ENCODE peak calls at places on chromosome 5, in five cellular contexts. One of them, this sample, is unnamed.
A peak's percentile ranks its signal among the peaks of the same experiment; 100 is the strongest.

GRCh38 chr5:16980983-16981382 is 44.9 kb upstream of the MYO10 start:
- DNase-seq in omental fat pad: no peak
- DNase-seq in astrocyte of the cerebellum: no peak
- DNase-seq in activated CD4-positive, alpha-beta T cell treated with anti-CD3 and anti-CD28 coated beads, Interleukin-2, amount 50 U/mL, for 1 hour: no peak
- DNase-seq in HCEC 1CT: no peak
- DNase-seq in this sample: no peak

GRCh38 chr5:120093178-120093577 is 370.9 kb upstream of the PRR16 start:
- DNase-seq in HCEC 1CT: peak; percentile 23
- DNase-seq in activated CD4-positive, alpha-beta T cell treated with anti-CD3 and anti-CD28 coated beads, Interleukin-2, amount 50 U/mL, for 1 hour: no peak
- DNase-seq in omental fat pad: no peak
- DNase-seq in astrocyte of the cerebellum: no peak
- DNase-seq in this sample: no peak

GRCh38 chr5:7823601-7824000 is 27.3 kb downstream of the CFAP90 start:
- DNase-seq in astrocyte of the cerebellum: no peak
- DNase-seq in omental fat pad: no peak
- DNase-seq in activated CD4-positive, alpha-beta T cell treated with anti-CD3 and anti-CD28 coated beads, Interleukin-2, amount 50 U/mL, for 1 hour: no peak
- DNase-seq in HCEC 1CT: no peak
- DNase-seq in this sample: no peak

GRCh38 chr5:105688227-105688807 is 1982.4 kb downstream of the EFNA5 start:
- DNase-seq in astrocyte of the cerebellum: no peak
- DNase-seq in activated CD4-positive, alpha-beta T cell treated with anti-CD3 and anti-CD28 coated beads, Interleukin-2, amount 50 U/mL, for 1 hour: no peak
- DNase-seq in HCEC 1CT: no peak
- DNase-seq in omental fat pad: no peak
- DNase-seq in this sample: no peak

GRCh38 chr5:38800515-38800914 is 45.3 kb upstream of the OSMR start:
- DNase-seq in HCEC 1CT: no peak
- DNase-seq in activated CD4-positive, alpha-beta T cell treated with anti-CD3 and anti-CD28 coated beads, Interleukin-2, amount 50 U/mL, for 1 hour: no peak
- DNase-seq in omental fat pad: no peak
- DNase-seq in astrocyte of the cerebellum: no peak
- DNase-seq in this sample: no peak

GRCh38 chr5:134451618-134452505 is 40.2 kb upstream of the CDKN2AIPNL start:
- DNase-seq in astrocyte of the cerebellum: peak; percentile 66
- DNase-seq in activated CD4-positive, alpha-beta T cell treated with anti-CD3 and anti-CD28 coated beads, Interleukin-2, amount 50 U/mL, for 1 hour: no peak
- DNase-seq in omental fat pad: no peak
- DNase-seq in HCEC 1CT: peak; percentile 76
- DNase-seq in this sample: peak; percentile 77

GRCh38 chr5:66171349-66172344 is 27.5 kb downstream of the SREK1 start:
- DNase-seq in activated CD4-positive, alpha-beta T cell treated with anti-CD3 and anti-CD28 coated beads, Interleukin-2, amount 50 U/mL, for 1 hour: peak; percentile 55
- DNase-seq in astrocyte of the cerebellum: peak; percentile 33
- DNase-seq in omental fat pad: no peak
- DNase-seq in HCEC 1CT: peak; percentile 65
- DNase-seq in this sample: no peak

GRCh38 chr5:145495741-145496140 is 339.4 kb downstream of the PRELID2 start:
- DNase-seq in astrocyte of the cerebellum: peak; percentile 70
- DNase-seq in activated CD4-positive, alpha-beta T cell treated with anti-CD3 and anti-CD28 coated beads, Interleukin-2, amount 50 U/mL, for 1 hour: no peak
- DNase-seq in omental fat pad: no peak
- DNase-seq in HCEC 1CT: peak; percentile 89
- DNase-seq in this sample: peak; percentile 23

GRCh38 chr5:50751064-50751657 is 84.7 kb downstream of the PARP8 start:
- DNase-seq in omental fat pad: no peak
- DNase-seq in astrocyte of the cerebellum: peak; percentile 23
- DNase-seq in activated CD4-positive, alpha-beta T cell treated with anti-CD3 and anti-CD28 coated beads, Interleukin-2, amount 50 U/mL, for 1 hour: peak; percentile 24
- DNase-seq in HCEC 1CT: peak; percentile 73
- DNase-seq in this sample: no peak

GRCh38 chr5:149616727-149617284 is 35.5 kb downstream of the ARHGEF37 start:
- DNase-seq in astrocyte of the cerebellum: no peak
- DNase-seq in omental fat pad: no peak
- DNase-seq in HCEC 1CT: no peak
- DNase-seq in activated CD4-positive, alpha-beta T cell treated with anti-CD3 and anti-CD28 coated beads, Interleukin-2, amount 50 U/mL, for 1 hour: no peak
- DNase-seq in this sample: no peak